ENCODE peak calls at places on chromosomes 11 and 22, in six cellular contexts. H, V, G, Q, D and I are unnamed samples. For H3K27me3, the result is how much of the 10 kb centered on the place peaks cover.

GRCh38 chr11:34501962-34502361 is 11.6 kb downstream of the ELF5 start:
- DNase-seq in H (no peak), D (no peak), Q (no peak), G (no peak), V (no peak), I (no peak)

GRCh38 chr11:32013603-32014002 is 77.3 kb upstream of the RCN1 start:
- DNase-seq in D (no peak), Q (no peak), H (no peak), V (no peak), G (no peak), I (no peak)

GRCh38 chr11:29959488-29959887 is 57.3 kb downstream of the KCNA4 start:
- DNase-seq in Q (no peak), V (no peak), D (no peak), H (no peak), G (no peak), I (no peak)

GRCh38 chr11:66727282-66727882 is 1.6 kb downstream of the SPTBN2 start:
- DNase-seq in V (peak), Q (no peak), H (peak), D (no peak), G (peak), I (peak)

GRCh38 chr11:101863361-101863760 is 51.4 kb upstream of the CEP126 start:
- DNase-seq in Q (no peak), D (no peak), V (no peak), G (no peak), H (no peak), I (no peak)

GRCh38 chr11:74662487-74663103 is 68.6 kb downstream of the CHRDL2 start:
- DNase-seq in G (no peak), D (no peak), H (no peak), V (no peak), Q (no peak), I (no peak)

GRCh38 chr22:23677701-23677995 is 13.2 kb upstream of the RGL4 start:
- DNase-seq in D (no peak), G (no peak), V (no peak), H (no peak), Q (no peak), I (no peak)

GRCh38 chr11:71336176-71336995 is 84.0 kb upstream of the SHANK2 start:
- DNase-seq in G (no peak), D (no peak), H (no peak), V (no peak), Q (peak), I (no peak)

GRCh38 chr11:121446752-121447156 is 5.4 kb upstream of the SORL1 start:
- DNase-seq in H (no peak), D (no peak), V (no peak), Q (no peak), G (peak), I (no peak)

GRCh38 chr11:132253469-132254264 is 883.3 kb downstream of the NTM start:
- DNase-seq in V (no peak), H (no peak), D (no peak), G (no peak), Q (no peak), I (no peak)

GRCh38 chr11:3894128-3894731 is 38.8 kb downstream of the STIM1 start:
- DNase-seq in G (no peak), D (no peak), Q (no peak), H (no peak), V (no peak), I (no peak)

GRCh38 chr22:22692707-22693530 is 48.5 kb downstream of the GGTLC2 start:
- DNase-seq in H (peak), G (no peak), V (peak), D (peak), Q (no peak), I (peak)

GRCh38 chr11:2180347-2180746 is 8.7 kb upstream of the TH start:
- DNase-seq in Q (no peak), D (no peak), V (peak), G (no peak), H (no peak), I (no peak)

GRCh38 chr22:19849800-19850481 is 4.7 kb downstream of the GNB1L start:
- DNase-seq in V (no peak), D (no peak), Q (peak), H (peak), G (no peak), I (peak)

GRCh38 chr11:120569903-120570302 is 58.4 kb downstream of the GRIK4 start:
- DNase-seq in G (no peak), D (no peak), H (no peak), Q (no peak), V (no peak), I (no peak)

GRCh38 chr22:21444701-21445436 is 22.3 kb upstream of the TMEM191C start:
- DNase-seq in Q (peak), D (peak), V (peak), H (no peak), G (no peak), I (no peak)

GRCh38 chr22:49825436-49825835 is 2.2 kb downstream of the BRD1 start:
- DNase-seq in H (peak), V (no peak), Q (no peak), D (no peak), G (no peak), I (no peak)

GRCh38 chr11:101996106-101996505 is 51.1 kb upstream of the CFAP300 start:
- DNase-seq in Q (no peak), G (no peak), V (no peak), D (no peak), H (no peak), I (no peak)

GRCh38 chr22:50260434-50260800 is 1.1 kb downstream of the MAPK12 start:
- DNase-seq in G (no peak), Q (no peak), V (no peak), H (no peak), D (no peak), I (no peak)

GRCh38 chr11:17887779-17888178 is 125.1 kb downstream of the SERGEF start:
- DNase-seq in G (no peak), D (no peak), V (no peak), Q (no peak), H (no peak), I (no peak)

GRCh38 chr11:103995896-103996295 is 40.5 kb upstream of the DDI1 start:
- DNase-seq in G (no peak), V (no peak), Q (no peak), D (no peak), H (no peak), I (no peak)

GRCh38 chr11:129694538-129694937 is 121.1 kb upstream of the TMEM45B start:
- DNase-seq in G (no peak), V (no peak), H (no peak), D (no peak), Q (peak), I (no peak)
- TF ChIP-seq CTCF in G (no peak), V (no peak), H (no peak), D (no peak), Q (no peak), I (no peak)

GRCh38 chr22:41501209-41501608 is 32.3 kb downstream of the ACO2 start:
- DNase-seq in G (no peak), H (no peak), V (no peak), D (no peak), Q (no peak), I (no peak)

GRCh38 chr22:41504397-41504796 is 35.5 kb downstream of the ACO2 start:
- DNase-seq in H (no peak), G (no peak), Q (no peak), V (no peak), D (peak), I (no peak)

GRCh38 chr22:41500303-41500702 is 31.4 kb downstream of the ACO2 start:
- DNase-seq in G (no peak), V (no peak), D (no peak), Q (no peak), H (no peak), I (no peak)

GRCh38 chr22:41498322-41498721 is 29.4 kb downstream of the ACO2 start:
- DNase-seq in V (no peak), G (no peak), Q (no peak), D (no peak), H (no peak), I (no peak)

DNA sequence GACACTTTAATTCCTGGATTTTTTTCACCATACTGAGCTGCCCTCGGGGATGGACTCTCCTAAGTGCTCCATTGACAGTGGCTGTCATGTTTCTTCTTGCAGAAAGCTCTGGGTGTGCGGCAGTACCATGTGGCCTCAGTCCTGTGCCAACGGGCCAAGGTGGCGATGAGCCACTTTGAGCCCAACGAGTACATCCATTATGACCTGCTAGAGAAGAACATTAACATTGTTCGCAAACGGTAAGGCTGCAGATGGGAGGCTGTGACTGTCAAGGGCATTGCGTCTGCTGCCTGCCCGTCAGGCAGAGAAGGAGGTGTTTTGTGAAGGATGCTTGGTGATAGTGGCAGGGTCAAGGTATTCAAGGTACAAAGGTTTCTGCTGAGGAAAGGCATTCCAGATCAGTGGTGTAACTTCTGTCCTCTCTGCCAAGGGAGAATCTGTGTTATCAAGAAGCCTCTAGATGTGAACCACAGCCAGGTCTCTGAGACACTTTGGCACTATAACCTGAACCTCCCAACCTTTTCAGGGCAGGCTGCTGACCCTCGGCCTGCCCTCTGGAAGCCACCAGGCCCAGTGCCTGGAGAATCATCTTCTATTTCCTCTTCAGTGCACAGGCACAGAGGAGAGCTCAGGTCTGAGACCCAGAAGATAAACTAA is 30.8 kb downstream of the ACO2 start:
- DNase-seq in H (no peak), V (no peak), D (no peak), G (no peak), Q (no peak), I (no peak)
- H3K27ac ChIP-seq in H (peak), V (no peak), D (no peak), G (no peak), Q (no peak), I (no peak)

GRCh38 chr11:43582837-43583462 is 97.6 kb upstream of the HSD17B12 start:
- DNase-seq in Q (no peak), G (peak), V (peak), D (no peak), H (no peak), I (no peak)
- H3K27me3 ChIP-seq in Q (half or more), G (half or more), V (under half), D (half or more), H (half or more), I (under half)

GRCh38 chr11:62602141-62603071 is 741 bp upstream of the MTA2 start:
- DNase-seq in V (peak), G (peak), Q (peak), D (peak), H (peak), I (peak)
- TF ChIP-seq CTCF in V (no peak), G (no peak), Q (no peak), D (no peak), H (peak), I (peak)

GRCh38 chr22:46539169-46539568 is 1.7 kb upstream of the CELSR1 start:
- DNase-seq in G (no peak), H (no peak), D (no peak), V (no peak), Q (peak), I (no peak)
- H3K27ac ChIP-seq in G (no peak), H (peak), D (no peak), V (peak), Q (peak), I (no peak)

DNA sequence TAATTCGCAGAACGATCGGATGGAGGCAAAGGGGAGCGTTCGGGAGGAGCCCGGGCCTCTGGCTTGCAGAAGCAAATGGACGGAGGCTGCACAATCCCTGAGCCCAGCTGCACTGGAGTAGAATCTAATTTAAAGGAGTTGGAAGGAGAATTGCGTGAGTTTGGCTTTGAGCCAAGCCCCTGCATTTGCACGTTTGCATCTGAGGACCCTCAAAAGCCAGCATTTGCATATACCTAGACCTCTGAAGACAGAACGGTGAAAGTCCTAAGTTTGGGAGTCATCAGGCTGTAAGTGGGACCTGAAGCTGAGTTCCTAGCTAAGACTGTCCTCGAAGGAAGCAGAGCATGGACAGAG is 15.6 kb downstream of the TP53AIP1 start:
- DNase-seq in D (no peak), G (no peak), H (no peak), Q (no peak), V (no peak), I (no peak)
- H3K27me3 ChIP-seq in D (under half), G (under half), H (under half), Q (under half), V (under half), I (under half)

DNA sequence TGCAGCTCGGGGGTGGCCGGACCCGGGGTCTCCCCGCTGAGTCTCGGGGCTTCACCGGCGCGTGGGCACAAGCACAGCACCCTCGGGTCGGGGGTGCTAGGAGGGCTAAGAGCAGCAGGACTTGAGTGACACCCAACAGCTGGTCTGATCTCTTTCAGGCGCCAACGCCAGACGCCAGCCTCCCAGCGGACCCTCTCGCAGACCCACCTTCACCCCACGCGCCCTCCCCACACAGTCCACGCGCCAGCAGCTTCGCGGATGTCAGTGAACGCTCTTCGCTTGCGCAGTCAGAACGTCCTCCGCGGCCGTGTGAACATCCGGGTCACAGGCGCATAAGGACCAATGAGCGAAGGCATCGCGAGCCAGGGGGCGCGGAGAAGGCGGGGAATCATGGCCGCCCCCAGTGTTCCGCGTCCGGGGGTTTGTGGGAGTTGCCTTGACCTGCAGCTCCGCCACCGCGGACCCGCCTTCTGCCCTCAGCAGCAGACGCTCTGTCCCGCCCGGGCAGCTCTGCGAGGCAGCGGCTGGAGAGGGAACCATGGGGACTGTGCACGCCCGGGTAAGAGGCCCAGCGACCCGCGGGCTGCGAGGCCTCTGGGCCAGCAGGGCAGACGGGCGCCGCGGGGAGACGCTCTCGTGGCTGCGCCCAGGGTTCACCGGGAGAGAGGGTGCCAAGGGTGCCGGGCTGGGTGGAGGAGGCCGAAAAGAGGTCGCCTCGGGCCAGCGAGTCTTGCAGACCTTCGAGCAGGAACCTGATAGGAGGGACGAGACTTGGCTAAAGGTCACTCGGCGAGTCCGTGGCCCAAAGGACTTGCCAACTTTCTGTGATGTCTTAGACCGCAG is at the start of gene SAMM50:
- DNase-seq in H (peak), D (peak), Q (peak), V (peak), G (peak), I (peak)
- TF ChIP-seq CTCF in H (peak), D (peak), Q (peak), V (no peak), G (no peak), I (no peak)

GRCh38 chr11:86500500-86501170 is 125.9 kb downstream of the CCDC81 start:
- DNase-seq in G (no peak), H (no peak), Q (no peak), D (no peak), V (no peak), I (no peak)
- H3K27ac ChIP-seq in G (no peak), H (peak), Q (no peak), D (no peak), V (no peak), I (no peak)

DNA sequence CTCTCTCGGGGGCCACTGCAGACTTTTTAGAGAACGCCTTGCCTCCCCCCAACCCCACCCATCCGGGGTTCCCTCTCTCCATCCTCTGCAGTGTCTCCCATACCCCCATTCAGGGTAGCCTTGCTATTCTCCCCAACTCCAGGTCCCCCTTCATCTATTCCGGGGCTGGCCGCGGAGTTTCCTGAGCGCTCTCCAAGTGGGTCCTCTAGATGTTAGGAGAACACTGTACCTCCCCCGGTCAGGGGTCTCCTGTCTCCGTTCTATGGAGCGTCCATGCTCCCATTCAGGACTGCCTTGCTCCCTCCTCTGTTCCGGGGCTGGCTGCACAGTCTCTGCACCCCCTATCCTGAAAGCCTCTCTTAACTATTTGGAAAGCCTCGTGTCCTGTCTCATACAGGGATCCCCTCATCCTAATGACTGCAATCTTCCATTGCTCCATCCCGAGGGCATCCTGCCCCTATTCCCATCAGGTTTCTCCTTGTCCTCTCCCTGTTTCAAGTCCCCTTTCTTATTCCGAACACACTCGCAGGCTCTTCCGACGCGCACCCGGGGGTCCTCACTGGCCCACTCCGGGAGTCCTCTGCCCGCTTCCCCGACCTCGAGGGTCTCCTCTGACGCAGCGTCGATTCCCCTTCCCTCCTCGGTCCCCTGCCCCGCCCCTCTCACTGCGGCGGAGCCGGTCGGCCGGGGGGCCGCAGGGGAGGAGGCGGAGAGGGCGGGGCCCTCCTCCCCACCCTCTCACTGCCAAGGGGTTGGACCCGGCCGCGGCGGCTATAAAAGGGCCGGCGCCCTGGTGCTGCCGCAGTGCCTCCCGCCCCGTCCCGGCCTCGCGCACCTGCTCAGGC is at the start of gene NEFH:
- DNase-seq in D (peak), G (peak), H (peak), Q (no peak), V (no peak), I (no peak)
- H3K27me3 ChIP-seq in D (under half), G (half or more), H (half or more), Q (under half), V (under half), I (under half)